ENCODE peak calls at places on chromosomes 11 and 22, in six cellular contexts. N, R, P, X, B and G are unnamed samples. For H3K9me3, the result is how much of the 10 kb centered on the place peaks cover.

GRCh38 chr11:115324569-115325432 is 179.4 kb downstream of the CADM1 start:
- DNase-seq in N (no peak), R (no peak), X (peak), B (peak), P (peak), G (peak)

GRCh38 chr22:26709617-26710390 is 52.4 kb downstream of the MIAT start:
- DNase-seq in B (no peak), R (no peak), X (peak), P (no peak), N (no peak), G (no peak)

GRCh38 chr11:131670876-131671275 is 300.5 kb downstream of the NTM start:
- DNase-seq in B (no peak), P (no peak), R (peak), N (peak), X (no peak), G (no peak)

GRCh38 chr11:59822989-59823566 is 12.5 kb upstream of the MRPL16 start:
- DNase-seq in P (peak), R (no peak), N (no peak), B (no peak), X (peak), G (peak)

GRCh38 chr22:23591203-23591791 is 11.2 kb upstream of the IGLL1 start:
- DNase-seq in P (peak), B (peak), X (peak), R (no peak), N (peak), G (peak)

GRCh38 chr22:17941501-17942406 is 82.6 kb downstream of the MICAL3 start:
- DNase-seq in B (peak), X (no peak), P (no peak), R (no peak), N (no peak), G (no peak)

GRCh38 chr11:44622721-44623258 is 57.3 kb downstream of the CD82 start:
- DNase-seq in B (no peak), N (peak), P (peak), X (no peak), R (peak), G (no peak)

GRCh38 chr11:76903325-76903724 is 42.6 kb downstream of the ACER3 start:
- DNase-seq in P (peak), B (peak), X (no peak), N (no peak), R (no peak), G (no peak)

GRCh38 chr22:37163618-37164534 is 14.2 kb upstream of the IL2RB start:
- DNase-seq in B (no peak), N (no peak), P (no peak), R (no peak), X (no peak), G (no peak)

GRCh38 chr11:93579187-93579773 is 36.1 kb upstream of the SMCO4 start:
- DNase-seq in X (no peak), N (no peak), R (no peak), P (no peak), B (no peak), G (no peak)

GRCh38 chr11:3057069-3057963 is at the start of gene CARS1:
- DNase-seq in X (peak), P (peak), R (peak), N (peak), B (peak), G (peak)

GRCh38 chr11:76578655-76579046 is 91.9 kb downstream of the LRRC32 start:
- DNase-seq in B (peak), P (no peak), R (peak), X (no peak), N (no peak), G (no peak)

GRCh38 chr22:46622081-46622521 is 1.9 kb downstream of the GRAMD4 start:
- DNase-seq in X (no peak), B (peak), P (no peak), R (no peak), N (peak), G (peak)

GRCh38 chr11:134512791-134513538 is 100.9 kb upstream of the B3GAT1 start:
- DNase-seq in R (peak), X (no peak), N (peak), B (no peak), P (no peak), G (no peak)

GRCh38 chr11:11931461-11932055 is 76.9 kb downstream of the DKK3 start:
- DNase-seq in B (no peak), P (no peak), R (no peak), X (peak), N (no peak), G (peak)

GRCh38 chr11:61945191-61945590 is 5.0 kb upstream of the BEST1 start:
- DNase-seq in R (no peak), N (no peak), P (no peak), B (no peak), X (no peak), G (no peak)

GRCh38 chr11:47270331-47271271 is 668 bp downstream of the MADD start:
- DNase-seq in N (peak), B (peak), X (no peak), P (peak), R (no peak), G (peak)

GRCh38 chr11:47269829-47270305 is at the start of gene MADD:
- DNase-seq in R (peak), X (peak), B (peak), N (peak), P (peak), G (peak)

GRCh38 chr11:47268448-47269001 is 1.4 kb upstream of the MADD start:
- DNase-seq in R (no peak), B (no peak), X (no peak), P (no peak), N (no peak), G (no peak)

GRCh38 chr11:47267858-47268257 is 2.1 kb upstream of the MADD start:
- DNase-seq in N (no peak), B (no peak), X (no peak), R (no peak), P (no peak), G (no peak)

GRCh38 chr11:47269002-47269828 is 718 bp upstream of the MADD start:
- DNase-seq in B (peak), P (peak), N (peak), R (peak), X (peak), G (peak)
- H3K9me3 ChIP-seq in B (under half), P (under half), N (under half), R (under half), X (under half), G (under half)

DNA sequence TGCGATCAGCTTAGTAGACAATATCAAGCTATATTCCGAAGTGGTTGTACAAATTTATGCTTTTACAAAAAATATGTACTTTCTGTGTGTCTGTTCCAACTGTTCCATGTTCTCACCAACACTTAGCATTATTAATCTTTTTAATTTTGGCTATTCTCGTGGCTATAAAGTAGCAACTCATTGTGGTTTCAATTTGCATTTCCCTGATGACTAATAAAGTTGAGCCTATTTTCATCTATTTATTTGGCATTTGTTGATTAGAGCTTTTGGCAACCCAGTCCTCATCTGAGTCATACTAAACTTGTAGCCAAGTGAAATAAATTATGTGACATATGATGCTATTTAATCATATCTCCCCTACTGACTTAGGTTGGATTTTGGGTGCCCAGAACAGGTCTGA is 115.9 kb downstream of the FBXO7 start:
- DNase-seq in P (no peak), X (no peak), N (no peak), R (no peak), B (no peak), G (no peak)
- TF ChIP-seq CTCF in P (no peak), X (no peak), N (no peak), R (no peak), B (no peak), G (no peak)

DNA sequence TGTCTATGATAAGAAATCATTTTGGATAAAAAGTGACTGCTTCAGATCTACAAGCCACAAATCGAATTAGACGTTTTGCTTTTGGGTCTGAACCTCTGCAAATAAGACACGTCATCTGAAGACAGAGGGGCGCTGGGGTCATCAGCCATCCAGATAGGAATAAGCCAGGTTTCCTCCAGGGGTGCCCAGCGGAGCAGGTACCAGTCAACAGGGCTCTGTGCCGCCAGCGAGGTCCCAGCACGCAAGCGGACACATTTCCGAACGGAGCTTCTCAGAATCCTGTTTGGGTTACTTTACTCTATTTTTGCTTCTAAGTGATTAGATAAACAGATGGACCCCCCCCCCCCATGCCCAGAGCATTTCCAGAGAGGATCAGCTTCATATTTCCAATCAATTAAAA is 873.8 kb downstream of the BRD1 start:
- DNase-seq in R (no peak), X (no peak), B (no peak), P (peak), N (no peak), G (no peak)
- H3K9me3 ChIP-seq in R (under half), X (half or more), B (under half), P (under half), N (under half), G (under half)

DNA sequence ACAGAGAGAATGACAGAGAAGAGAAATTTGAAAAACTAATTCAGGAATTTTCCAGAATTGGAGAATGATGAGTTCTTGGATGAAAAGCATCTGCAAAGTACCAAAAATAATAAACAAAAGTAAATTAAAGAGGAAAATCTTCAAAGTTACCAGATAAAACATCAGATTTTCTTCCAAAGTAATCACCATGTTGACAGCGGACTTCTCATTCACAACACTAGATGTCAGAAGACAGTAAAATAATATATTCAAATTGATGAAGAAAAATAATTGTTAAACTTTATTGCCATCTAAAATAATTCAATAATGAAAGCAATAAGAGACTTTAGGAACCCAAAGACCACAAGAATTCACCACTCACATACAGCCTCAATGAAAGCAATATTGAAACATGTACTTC is 355.2 kb downstream of the DYNC2H1 start:
- DNase-seq in X (no peak), R (no peak), N (no peak), B (no peak), P (no peak), G (no peak)
- TF ChIP-seq CTCF in X (no peak), R (no peak), N (no peak), B (no peak), P (no peak), G (no peak)

DNA sequence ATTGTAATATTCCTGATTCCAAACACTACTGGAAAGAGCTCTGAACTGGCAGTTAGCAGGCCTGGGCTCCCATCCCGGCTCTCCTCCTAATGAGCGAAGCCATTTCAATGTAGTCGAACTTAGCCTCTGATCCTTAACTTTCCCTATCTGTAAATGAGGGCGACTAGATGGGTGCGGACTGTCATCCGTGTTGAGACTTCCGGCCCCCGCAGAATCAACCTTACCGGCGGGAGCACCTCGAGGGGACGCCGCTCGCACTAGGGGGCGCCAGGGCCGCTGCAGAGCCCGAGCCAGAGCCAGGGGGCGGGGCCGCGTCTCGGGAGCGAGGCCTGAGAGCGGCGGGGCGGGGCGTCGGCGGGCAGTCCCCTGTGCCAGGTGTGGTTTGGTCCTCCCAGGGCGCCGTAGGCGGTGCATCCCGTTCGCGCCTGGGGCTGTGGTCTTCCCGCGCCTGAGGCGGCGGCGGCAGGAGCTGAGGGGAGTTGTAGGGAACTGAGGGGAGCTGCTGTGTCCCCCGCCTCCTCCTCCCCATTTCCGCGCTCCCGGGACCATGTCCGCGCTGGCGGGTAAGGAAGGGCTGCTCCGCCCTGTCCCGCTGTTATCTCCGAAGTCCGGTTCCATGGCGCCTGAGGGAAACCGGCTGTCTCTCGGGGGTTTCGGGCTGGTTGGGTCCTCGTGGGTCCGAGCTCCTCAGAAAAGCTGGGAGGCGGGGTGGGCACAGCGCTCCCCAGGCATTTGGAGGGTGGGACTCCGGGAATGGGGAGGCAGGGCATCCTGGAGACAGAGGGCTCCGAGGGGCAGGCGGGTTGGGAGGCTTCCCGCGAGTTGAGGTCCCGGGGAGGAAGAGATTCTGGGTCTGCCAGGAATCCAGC is at the start of gene LIMK2:
- DNase-seq in P (peak), R (peak), N (peak), X (peak), B (peak), G (peak)
- H3K9me3 ChIP-seq in P (under half), R (under half), N (under half), X (under half), B (under half), G (under half)

GRCh38 chr11:100629671-100630070 is 57.4 kb upstream of the ARHGAP42 start:
- DNase-seq in X (no peak), R (no peak), N (no peak), P (no peak), B (no peak), G (peak)
- TF ChIP-seq CTCF in X (no peak), R (no peak), N (no peak), P (no peak), B (no peak), G (peak)